ENCODE peak calls at places on chromosomes 11 and 22, in five cellular contexts. J, E, P, U and F are unnamed samples.
A peak's percentile ranks its signal among the peaks of the same experiment; 100 is the strongest.

GRCh38 chr11:57937431-57937830 is 86.2 kb upstream of the OR9Q1 start:
- DNase-seq in P (no peak), U (no peak), J (no peak), E (no peak), F (no peak)

GRCh38 chr22:23248583-23248982 is 68.3 kb downstream of the BCR start:
- DNase-seq in U (no peak), E (peak; percentile 53), J (no peak), P (no peak), F (peak; percentile 50)

GRCh38 chr11:79182794-79183193 is 258.0 kb downstream of the TENM4 start:
- DNase-seq in U (no peak), J (no peak), P (no peak), E (no peak), F (no peak)

GRCh38 chr22:50170453-50171318 is at the start of gene PANX2:
- DNase-seq in J (no peak), E (no peak), U (no peak), P (no peak), F (no peak)

GRCh38 chr11:8796926-8797325 is 114.1 kb upstream of the AKIP1 start:
- DNase-seq in U (no peak), E (no peak), J (no peak), P (no peak), F (no peak)

GRCh38 chr22:23713696-23714595 is 23.1 kb downstream of the RGL4 start:
- DNase-seq in U (no peak), J (no peak), P (no peak), E (no peak), F (no peak)

GRCh38 chr11:2945757-2946287 is 16.6 kb upstream of the PHLDA2 start:
- DNase-seq in E (no peak), J (no peak), P (no peak), U (no peak), F (no peak)

GRCh38 chr22:37229805-37230672 is 14.0 kb downstream of the RAC2 start:
- DNase-seq in E (no peak), J (no peak), P (peak; percentile 60), U (no peak), F (no peak)

GRCh38 chr11:122861631-122862030 is 20.9 kb upstream of the JHY start:
- DNase-seq in E (no peak), U (no peak), P (no peak), J (no peak), F (no peak)

GRCh38 chr22:47484960-47485571 is 722.6 kb downstream of the TBC1D22A start:
- DNase-seq in J (no peak), U (no peak), E (no peak), P (no peak), F (no peak)

GRCh38 chr11:104529916-104530315 is 366.0 kb upstream of the PDGFD start:
- DNase-seq in P (no peak), U (no peak), J (no peak), E (no peak), F (no peak)

GRCh38 chr11:126496576-126497403 is 141.3 kb downstream of the ST3GAL4 start:
- DNase-seq in J (no peak), U (no peak), E (no peak), P (no peak), F (no peak)

GRCh38 chr11:107011977-107012376 is 6.3 kb downstream of the GUCY1A2 start:
- DNase-seq in J (no peak), E (no peak), U (no peak), P (no peak), F (no peak)

GRCh38 chr11:115961168-115962003 is 457.2 kb upstream of the CADM1 start:
- DNase-seq in J (no peak), P (no peak), E (no peak), U (no peak), F (no peak)

GRCh38 chr11:18696638-18697225 is 1.8 kb upstream of the TMEM86A start:
- DNase-seq in E (no peak), U (no peak), P (no peak), J (no peak), F (no peak)

GRCh38 chr22:17880020-17880419 is 105.8 kb upstream of the BID start:
- DNase-seq in U (no peak), E (no peak), J (no peak), P (no peak), F (no peak)

GRCh38 chr11:132054822-132055221 is 684.4 kb downstream of the NTM start:
- DNase-seq in E (no peak), P (no peak), J (no peak), U (no peak), F (no peak)

GRCh38 chr11:116686891-116687290 is 85.9 kb downstream of the BUD13 start:
- DNase-seq in P (no peak), U (no peak), E (no peak), J (no peak), F (no peak)

GRCh38 chr11:80929406-80929805 is 1488.6 kb upstream of the TENM4 start:
- DNase-seq in J (no peak), U (no peak), P (no peak), E (no peak), F (no peak)

GRCh38 chr11:71298761-71299181 is 46.4 kb upstream of the SHANK2 start:
- DNase-seq in P (no peak), E (no peak), U (peak; percentile 20), J (no peak), F (no peak)

GRCh38 chr22:40036591-40037225 is 42.0 kb downstream of the FAM83F start:
- DNase-seq in P (no peak), U (peak; percentile 77), J (peak; percentile 66), E (peak; percentile 64), F (peak; percentile 88)

GRCh38 chr22:43897751-43898261 is 6.0 kb upstream of the PNPLA5 start:
- DNase-seq in E (no peak), J (no peak), P (no peak), U (no peak), F (no peak)

GRCh38 chr11:1873048-1873812 is 18.5 kb downstream of the PRR33 start:
- DNase-seq in P (no peak), E (no peak), J (no peak), U (no peak), F (no peak)

GRCh38 chr11:113841691-113842090 is 33.7 kb downstream of the USP28 start:
- DNase-seq in P (no peak), J (no peak), U (no peak), E (no peak), F (no peak)

GRCh38 chr11:118058311-118059230 is 18.3 kb upstream of the TMPRSS4 start:
- DNase-seq in E (no peak), J (no peak), P (no peak), U (no peak), F (no peak)

GRCh38 chr11:111730031-111730430 is 36.2 kb downstream of the PPP2R1B start:
- DNase-seq in U (no peak), J (no peak), E (no peak), P (no peak), F (no peak)

GRCh38 chr22:20283674-20284066 is 15.6 kb upstream of the RTN4R start:
- DNase-seq in J (no peak), P (no peak), E (no peak), U (no peak), F (no peak)

DNA sequence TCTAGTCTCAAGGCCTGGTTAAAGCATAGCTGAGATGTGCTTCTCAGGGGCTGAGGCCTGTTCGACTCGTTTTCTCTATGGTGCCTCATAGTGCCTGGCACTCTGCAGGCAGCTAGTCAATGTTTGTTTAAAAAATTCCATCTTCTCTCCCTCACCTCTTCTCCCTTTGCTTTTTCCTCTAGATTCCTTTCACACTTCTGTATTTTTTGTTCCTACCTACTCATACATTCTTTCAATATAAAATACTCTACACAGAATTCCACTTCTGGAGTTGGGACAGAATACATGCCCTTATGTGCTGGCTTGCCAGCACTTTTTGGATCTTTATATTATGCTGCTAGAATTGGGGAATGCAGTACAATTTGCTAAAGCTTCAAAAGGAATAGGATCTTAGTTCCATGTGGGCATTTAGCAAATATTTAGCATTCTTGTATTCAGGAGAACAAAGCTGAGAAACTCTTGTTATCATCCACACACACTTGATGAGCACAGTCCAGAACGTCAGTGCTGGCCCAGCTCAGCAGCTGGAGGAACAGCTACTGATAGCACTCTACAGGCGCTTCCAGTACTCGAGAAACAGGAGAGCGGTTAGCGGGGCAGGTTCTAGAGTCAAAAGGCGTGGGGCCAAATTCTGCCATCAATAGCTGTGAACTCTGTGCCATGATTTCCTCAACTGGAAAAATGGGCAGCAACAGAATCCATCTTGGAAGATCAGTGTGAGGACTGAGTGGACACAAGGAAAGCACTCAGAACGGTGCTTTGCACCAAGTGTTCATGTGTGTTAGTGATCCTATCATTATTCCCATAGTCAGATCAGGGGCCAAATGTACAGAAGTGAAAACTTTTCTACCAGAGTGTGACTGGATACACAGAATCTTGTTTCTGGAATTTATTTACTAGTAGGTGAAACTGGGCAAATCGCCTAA is 3.4 kb downstream of the JOSD1 start:
- DNase-seq in U (no peak), P (no peak), E (peak; percentile 64), J (no peak), F (no peak)
- TF ChIP-seq SUZ12 in U (no peak), P (no peak), E (no peak), J (no peak), F (no peak)

DNA sequence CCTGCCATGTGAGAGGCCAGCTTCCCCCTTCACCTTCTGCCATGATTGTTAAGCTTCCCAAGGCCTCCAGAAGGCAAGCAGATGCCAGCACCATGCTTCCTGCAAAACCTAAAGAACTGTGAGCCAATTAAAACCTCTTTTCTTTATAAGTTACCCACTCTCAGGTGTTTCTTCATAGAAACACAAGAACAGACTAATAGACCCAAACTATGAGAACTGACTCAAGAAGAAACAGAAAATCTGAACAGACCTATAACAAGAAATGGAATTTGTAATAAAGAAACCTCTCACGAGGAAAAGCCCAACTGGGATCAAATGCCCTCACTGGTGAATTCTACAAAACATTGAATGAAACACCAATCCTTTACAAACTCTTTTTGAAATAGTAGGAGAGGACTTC is 12.0 kb downstream of the NPAT start:
- DNase-seq in P (no peak), U (no peak), E (no peak), J (no peak), F (no peak)
- TF ChIP-seq SUZ12 in P (no peak), U (no peak), E (no peak), J (no peak), F (no peak)

DNA sequence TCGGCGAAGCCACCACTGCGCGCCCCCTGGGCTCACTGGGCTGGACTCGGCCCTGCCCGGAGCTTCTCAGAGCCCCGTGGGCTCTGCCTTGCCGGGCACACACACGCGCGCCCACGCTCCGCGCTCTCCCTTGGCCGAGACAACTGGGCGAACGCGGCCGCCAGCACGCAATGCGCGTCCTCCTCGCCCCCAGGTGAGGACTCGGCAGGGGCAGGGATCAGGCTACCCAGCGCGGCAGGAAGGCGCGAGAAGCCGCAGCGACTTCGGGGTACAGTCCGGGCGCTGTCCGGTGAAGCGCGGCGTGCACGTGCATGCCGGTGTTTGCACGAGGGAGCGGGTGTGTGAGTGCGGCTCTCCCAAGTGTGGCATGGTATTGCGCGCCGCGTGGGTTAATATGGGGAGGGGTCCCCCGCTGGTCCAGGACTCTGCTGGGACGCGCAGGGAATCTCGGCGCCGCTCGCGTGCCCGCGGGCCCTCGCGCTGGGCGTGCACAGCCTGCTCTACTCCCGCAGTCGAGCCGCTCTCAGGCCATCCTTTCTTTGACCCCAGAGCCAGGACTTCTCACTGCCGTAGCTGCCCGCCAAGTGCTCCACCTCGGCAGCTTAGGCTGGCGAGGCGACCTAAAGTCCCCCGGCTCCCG is 5.5 kb downstream of the WNT7B start:
- DNase-seq in U (no peak), J (no peak), E (no peak), P (no peak), F (no peak)
- TF ChIP-seq SUZ12 in U (peak; percentile 82), J (peak; percentile 29), E (no peak), P (no peak), F (no peak)

DNA sequence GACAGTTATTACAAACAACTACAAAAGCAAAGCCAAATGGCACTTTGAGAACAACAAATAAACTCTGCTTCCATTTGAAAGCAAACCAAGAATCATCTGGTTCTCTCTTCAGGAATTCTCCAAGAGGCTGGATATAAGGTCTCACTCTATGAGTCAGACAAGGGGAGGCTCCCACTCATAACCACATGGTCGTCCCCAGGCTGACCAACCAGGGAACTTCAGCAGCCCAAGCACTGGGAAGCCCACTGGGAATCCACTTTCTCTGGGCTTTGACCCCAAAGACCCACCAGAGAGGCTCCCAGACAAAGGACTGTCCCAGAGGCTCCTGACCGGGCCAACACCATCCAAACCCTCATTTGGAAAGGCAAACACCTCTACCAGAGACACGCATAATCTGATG is 35.3 kb downstream of the DGCR2 start:
- DNase-seq in J (no peak), U (no peak), E (no peak), P (no peak), F (no peak)
- TF ChIP-seq SUZ12 in J (no peak), U (no peak), E (no peak), P (no peak), F (no peak)